ENCODE peak calls at places on chromosome 7, in five cellular contexts. E is GM13976; N is endodermal cell; C is upper lobe of right lung; B is activated CD4-positive, alpha-beta memory T cell treated with anti-CD3 and anti-CD28 coated beads, Interleukin-2, amount 10 ng/mL, durations not matched to agents 7 days and 5 days. A is an unnamed sample.

GRCh38 chr7:50653116-50653854 is 88.1 kb upstream of the DDC start:
- DNase-seq in E (no peak), N (peak), C (no peak), B (peak), A (peak)

GRCh38 chr7:30703756-30704155 is 21.5 kb upstream of the CRHR2 start:
- DNase-seq in E (no peak), N (no peak), C (no peak), B (no peak), A (no peak)

GRCh38 chr7:101813414-101814019 is 3.9 kb upstream of the CUX1 start:
- DNase-seq in E (no peak), N (no peak), C (no peak), B (no peak), A (no peak)

GRCh38 chr7:77727936-77728701 is 31.9 kb downstream of the RSBN1L start:
- DNase-seq in E (no peak), N (peak), C (no peak), B (no peak), A (no peak)

GRCh38 chr7:84009051-84009450 is 185.5 kb downstream of the SEMA3A start:
- DNase-seq in E (no peak), N (no peak), C (no peak), B (no peak), A (peak)

GRCh38 chr7:54705436-54705835 is 53.6 kb downstream of the SEC61G start:
- DNase-seq in E (no peak), N (no peak), C (no peak), B (no peak), A (peak)

GRCh38 chr7:46207931-46208634 is 287.0 kb upstream of the IGFBP3 start:
- DNase-seq in E (no peak), N (no peak), C (no peak), B (no peak), A (no peak)

GRCh38 chr7:38385682-38386081 is 112.2 kb upstream of the TARP start:
- DNase-seq in E (no peak), N (no peak), C (no peak), B (no peak), A (no peak)

GRCh38 chr7:99623702-99624447 is 7.1 kb downstream of the ZSCAN25 start:
- DNase-seq in E (no peak), N (no peak), C (no peak), B (no peak), A (no peak)

GRCh38 chr7:98156700-98157099 is 50.0 kb downstream of the LMTK2 start:
- DNase-seq in E (no peak), N (no peak), C (no peak), B (no peak), A (no peak)

GRCh38 chr7:2032876-2033407 is 199.8 kb downstream of the MAD1L1 start:
- DNase-seq in E (no peak), N (no peak), C (peak), B (no peak), A (no peak)

GRCh38 chr7:12418452-12418851 is 14.8 kb upstream of the VWDE start:
- DNase-seq in E (no peak), N (no peak), C (no peak), B (no peak), A (no peak)

GRCh38 chr7:18974803-18975202 is 142.6 kb downstream of the TWIST1 start:
- DNase-seq in E (no peak), N (no peak), C (no peak), B (no peak), A (no peak)

GRCh38 chr7:45980181-45980905 is 59.3 kb upstream of the IGFBP3 start:
- DNase-seq in E (peak), N (peak), C (no peak), B (no peak), A (no peak)

GRCh38 chr7:153473189-153473588 is 579.0 kb upstream of the DPP6 start:
- DNase-seq in E (no peak), N (no peak), C (no peak), B (no peak), A (no peak)

GRCh38 chr7:155483868-155484325 is 26.0 kb downstream of the EN2 start:
- DNase-seq in E (no peak), N (no peak), C (no peak), B (no peak), A (no peak)

GRCh38 chr7:54933610-54934009 is 85.2 kb upstream of the EGFR start:
- DNase-seq in E (no peak), N (no peak), C (no peak), B (no peak), A (no peak)

GRCh38 chr7:155962191-155962967 is 150.1 kb upstream of the SHH start:
- DNase-seq in E (no peak), N (peak), C (no peak), B (peak), A (peak)

GRCh38 chr7:105932835-105933477 is 30.1 kb upstream of the CDHR3 start:
- DNase-seq in E (no peak), N (peak), C (no peak), B (no peak), A (peak)

GRCh38 chr7:120353171-120353570 is 80.2 kb downstream of the KCND2 start:
- DNase-seq in E (no peak), N (no peak), C (no peak), B (no peak), A (no peak)

GRCh38 chr7:19294629-19295028 is 149.4 kb upstream of the FERD3L start:
- DNase-seq in E (no peak), N (no peak), C (no peak), B (no peak), A (peak)

GRCh38 chr7:105691029-105691691 is 109.9 kb upstream of the EFCAB10 start:
- DNase-seq in E (peak), N (peak), C (no peak), B (peak), A (no peak)

GRCh38 chr7:2048531-2048930 is 184.2 kb downstream of the MAD1L1 start:
- DNase-seq in E (no peak), N (no peak), C (no peak), B (no peak), A (no peak)